ENCODE peak calls at places on chromosomes 16 and 17, in six cellular contexts. O, Z, K, U, N and Y are unnamed samples.
A peak's percentile ranks its signal among the peaks of the same experiment; 100 is the strongest.

GRCh38 chr17:50029185-50029584 is 26.7 kb upstream of the ITGA3 start:
- DNase-seq in O (no peak), Z (no peak), K (no peak), U (no peak), N (no peak), Y (no peak)

GRCh38 chr17:34424814-34425490 is 61.9 kb upstream of the CCL1 start:
- DNase-seq in O (no peak), Z (no peak), K (no peak), U (no peak), N (no peak), Y (no peak)

GRCh38 chr16:17160285-17160854 is 310.4 kb downstream of the XYLT1 start:
- DNase-seq in O (no peak), Z (no peak), K (no peak), U (no peak), N (no peak), Y (peak; percentile 31)

GRCh38 chr17:78548725-78549124 is 28.5 kb downstream of the DNAH17 start:
- DNase-seq in O (no peak), Z (no peak), K (no peak), U (no peak), N (no peak), Y (no peak)

GRCh38 chr17:4881761-4882555 is 17.4 kb upstream of the C17orf107 start:
- DNase-seq in O (peak; percentile 54), Z (peak; percentile 46), K (peak; percentile 48), U (peak; percentile 52), N (no peak), Y (no peak)

GRCh38 chr16:83351846-83352245 is 455.9 kb upstream of the HSBP1 start:
- DNase-seq in O (no peak), Z (no peak), K (no peak), U (no peak), N (no peak), Y (no peak)

GRCh38 chr16:27317320-27317719 is 3.5 kb downstream of the IL4R start:
- DNase-seq in O (no peak), Z (no peak), K (no peak), U (no peak), N (no peak), Y (no peak)

GRCh38 chr16:89386786-89387185 is 103.6 kb downstream of the ANKRD11 start:
- DNase-seq in O (no peak), Z (no peak), K (no peak), U (no peak), N (no peak), Y (no peak)

GRCh38 chr17:79019631-79020584 is 4.1 kb upstream of the C1QTNF1 start:
- DNase-seq in O (no peak), Z (peak; percentile 73), K (peak; percentile 14), U (peak; percentile 48), N (peak; percentile 52), Y (no peak)

GRCh38 chr16:59758848-59759247 is 1024.7 kb upstream of the GOT2 start:
- DNase-seq in O (no peak), Z (no peak), K (no peak), U (no peak), N (no peak), Y (no peak)

GRCh38 chr16:4389051-4389955 is 17.7 kb downstream of the VASN start:
- DNase-seq in O (no peak), Z (no peak), K (no peak), U (no peak), N (no peak), Y (no peak)

GRCh38 chr16:90010676-90011075 is 8.6 kb downstream of the DBNDD1 start:
- DNase-seq in O (no peak), Z (no peak), K (no peak), U (no peak), N (no peak), Y (no peak)

GRCh38 chr17:46158323-46159296 is 34.6 kb downstream of the KANSL1 start:
- DNase-seq in O (no peak), Z (no peak), K (no peak), U (no peak), N (no peak), Y (no peak)

GRCh38 chr17:77124192-77124908 is 16.4 kb upstream of the SEC14L1 start:
- DNase-seq in O (no peak), Z (peak; percentile 36), K (no peak), U (no peak), N (no peak), Y (no peak)

GRCh38 chr17:67700720-67701119 is 17.0 kb upstream of the NOL11 start:
- DNase-seq in O (no peak), Z (no peak), K (no peak), U (no peak), N (no peak), Y (no peak)

GRCh38 chr17:50359998-50360461 is 13.0 kb downstream of the MRPL27 start:
- DNase-seq in O (no peak), Z (no peak), K (no peak), U (no peak), N (no peak), Y (no peak)

GRCh38 chr17:58315281-58315711 is 13.3 kb downstream of the TSPOAP1 start:
- DNase-seq in O (no peak), Z (no peak), K (no peak), U (no peak), N (no peak), Y (no peak)

GRCh38 chr16:11668590-11669379 is 530 bp downstream of the SNN start:
- DNase-seq in O (no peak), Z (no peak), K (no peak), U (no peak), N (no peak), Y (no peak)

GRCh38 chr17:27506348-27507218 is 50.3 kb downstream of the KSR1 start:
- DNase-seq in O (no peak), Z (no peak), K (no peak), U (no peak), N (no peak), Y (no peak)

GRCh38 chr16:67372664-67373063 is 20.6 kb downstream of the TPPP3 start:
- DNase-seq in O (peak; percentile 57), Z (peak; percentile 59), K (no peak), U (no peak), N (no peak), Y (no peak)

GRCh38 chr17:74373838-74374606 is 6.7 kb downstream of the GPR142 start:
- DNase-seq in O (peak; percentile 86), Z (no peak), K (no peak), U (no peak), N (no peak), Y (no peak)

GRCh38 chr17:50640701-50641338 is 6.1 kb downstream of the ABCC3 start:
- DNase-seq in O (no peak), Z (no peak), K (no peak), U (no peak), N (no peak), Y (no peak)

GRCh38 chr16:25108054-25108453 is 3.5 kb upstream of the LCMT1 start:
- DNase-seq in O (no peak), Z (peak; percentile 31), K (no peak), U (no peak), N (no peak), Y (no peak)

GRCh38 chr17:20008242-20009051 is 712 bp upstream of the SPECC1 start:
- DNase-seq in O (no peak), Z (peak; percentile 38), K (no peak), U (no peak), N (no peak), Y (no peak)

GRCh38 chr16:83113317-83113716 is 486.5 kb downstream of the CDH13 start:
- DNase-seq in O (peak; percentile 41), Z (peak; percentile 55), K (no peak), U (no peak), N (no peak), Y (peak; percentile 15)

GRCh38 chr16:85383836-85384825 is 229.0 kb upstream of the GSE1 start:
- DNase-seq in O (no peak), Z (no peak), K (no peak), U (no peak), N (no peak), Y (no peak)

GRCh38 chr16:56190903-56191806 is at the start of gene GNAO1:
- DNase-seq in O (peak; percentile 85), Z (peak; percentile 65), K (peak; percentile 64), U (peak; percentile 71), N (peak; percentile 10), Y (peak; percentile 61)

GRCh38 chr16:27253526-27253930 is 15.0 kb downstream of the NSMCE1 start:
- DNase-seq in O (no peak), Z (peak; percentile 92), K (no peak), U (no peak), N (peak; percentile 77), Y (no peak)

GRCh38 chr17:52202572-52202876 is 44.0 kb upstream of the CA10 start:
- DNase-seq in O (no peak), Z (no peak), K (no peak), U (no peak), N (no peak), Y (no peak)

GRCh38 chr17:47905221-47905733 is 9.2 kb downstream of the SP2 start:
- DNase-seq in O (peak; percentile 69), Z (peak; percentile 50), K (no peak), U (no peak), N (peak; percentile 56), Y (no peak)

GRCh38 chr17:61009619-61010018 is 332.0 kb downstream of the BCAS3 start:
- DNase-seq in O (no peak), Z (no peak), K (no peak), U (no peak), N (no peak), Y (no peak)

GRCh38 chr16:86396918-86397317 is 113.4 kb upstream of the FOXF1 start:
- DNase-seq in O (no peak), Z (peak; percentile 42), K (no peak), U (no peak), N (peak; percentile 39), Y (no peak)

GRCh38 chr16:49273771-49274170 is 7.9 kb downstream of the CBLN1 start:
- DNase-seq in O (no peak), Z (no peak), K (no peak), U (no peak), N (no peak), Y (no peak)

GRCh38 chr17:45686250-45686649 is 97.9 kb upstream of the CRHR1 start:
- DNase-seq in O (no peak), Z (no peak), K (no peak), U (no peak), N (no peak), Y (no peak)

GRCh38 chr17:82244413-82245140 is 15.7 kb downstream of the SLC16A3 start:
- DNase-seq in O (peak; percentile 68), Z (peak; percentile 25), K (no peak), U (no peak), N (no peak), Y (no peak)

GRCh38 chr16:89404561-89404960 is 85.8 kb downstream of the ANKRD11 start:
- DNase-seq in O (no peak), Z (no peak), K (no peak), U (no peak), N (no peak), Y (no peak)

GRCh38 chr17:49963626-49964538 is 5.1 kb upstream of the DLX4 start:
- DNase-seq in O (no peak), Z (no peak), K (no peak), U (no peak), N (no peak), Y (peak; percentile 20)